ENCODE peak calls at places on chromosomes 2 and 18, in six cellular contexts. One of them, this sample, is unnamed.

GRCh38 chr2:46564350-46564749 is 85.0 kb downstream of the TMEM247 start:
- DNase-seq in hippocampal formation: no peak
- DNase-seq in HCEC 1CT: no peak
- DNase-seq in activated CD4-positive, CD25-positive, alpha-beta regulatory T cell: no peak
- DNase-seq in substantia nigra: no peak
- DNase-seq in NAMALWA: no peak
- DNase-seq in this sample: no peak

GRCh38 chr2:98028931-98029717 is 33.4 kb upstream of the TMEM131 start:
- DNase-seq in hippocampal formation: no peak
- DNase-seq in HCEC 1CT: no peak
- DNase-seq in activated CD4-positive, CD25-positive, alpha-beta regulatory T cell: no peak
- DNase-seq in substantia nigra: no peak
- DNase-seq in NAMALWA: no peak
- DNase-seq in this sample: no peak

GRCh38 chr18:46215902-46216723 is 111.9 kb downstream of the HAUS1 start:
- DNase-seq in hippocampal formation: no peak
- DNase-seq in HCEC 1CT: no peak
- DNase-seq in activated CD4-positive, CD25-positive, alpha-beta regulatory T cell: no peak
- DNase-seq in substantia nigra: no peak
- DNase-seq in NAMALWA: no peak
- DNase-seq in this sample: no peak

GRCh38 chr2:191864623-191865521 is 18.0 kb upstream of the CAVIN2 start:
- DNase-seq in hippocampal formation: peak
- DNase-seq in HCEC 1CT: peak
- DNase-seq in activated CD4-positive, CD25-positive, alpha-beta regulatory T cell: no peak
- DNase-seq in substantia nigra: no peak
- DNase-seq in NAMALWA: no peak
- DNase-seq in this sample: no peak

GRCh38 chr2:22904126-22904684 is 480.8 kb upstream of the KLHL29 start:
- DNase-seq in hippocampal formation: no peak
- DNase-seq in HCEC 1CT: no peak
- DNase-seq in activated CD4-positive, CD25-positive, alpha-beta regulatory T cell: no peak
- DNase-seq in substantia nigra: no peak
- DNase-seq in NAMALWA: peak
- DNase-seq in this sample: no peak

GRCh38 chr2:12728221-12728777 is 11.6 kb downstream of the TRIB2 start:
- DNase-seq in hippocampal formation: no peak
- DNase-seq in HCEC 1CT: no peak
- DNase-seq in activated CD4-positive, CD25-positive, alpha-beta regulatory T cell: peak
- DNase-seq in substantia nigra: no peak
- DNase-seq in NAMALWA: peak
- DNase-seq in this sample: peak

GRCh38 chr2:53356291-53356905 is 411.2 kb upstream of the CHAC2 start:
- DNase-seq in hippocampal formation: no peak
- DNase-seq in HCEC 1CT: no peak
- DNase-seq in activated CD4-positive, CD25-positive, alpha-beta regulatory T cell: no peak
- DNase-seq in substantia nigra: no peak
- DNase-seq in NAMALWA: no peak
- DNase-seq in this sample: no peak

GRCh38 chr2:120247851-120248250 is 4.8 kb upstream of the RALB start:
- DNase-seq in hippocampal formation: no peak
- DNase-seq in HCEC 1CT: no peak
- DNase-seq in activated CD4-positive, CD25-positive, alpha-beta regulatory T cell: no peak
- DNase-seq in substantia nigra: no peak
- DNase-seq in NAMALWA: no peak
- DNase-seq in this sample: no peak

GRCh38 chr2:190277234-190278112 is 42.2 kb downstream of the HIBCH start:
- DNase-seq in hippocampal formation: peak
- DNase-seq in HCEC 1CT: peak
- DNase-seq in activated CD4-positive, CD25-positive, alpha-beta regulatory T cell: no peak
- DNase-seq in substantia nigra: no peak
- DNase-seq in NAMALWA: peak
- DNase-seq in this sample: no peak

GRCh38 chr2:26298286-26298637 is 47.7 kb upstream of the SELENOI start:
- DNase-seq in hippocampal formation: no peak
- DNase-seq in HCEC 1CT: no peak
- DNase-seq in activated CD4-positive, CD25-positive, alpha-beta regulatory T cell: no peak
- DNase-seq in substantia nigra: no peak
- DNase-seq in NAMALWA: no peak
- DNase-seq in this sample: no peak

GRCh38 chr2:190537765-190538164 is 3.2 kb upstream of the NEMP2 start:
- DNase-seq in hippocampal formation: no peak
- DNase-seq in HCEC 1CT: no peak
- DNase-seq in activated CD4-positive, CD25-positive, alpha-beta regulatory T cell: no peak
- DNase-seq in substantia nigra: no peak
- DNase-seq in NAMALWA: peak
- DNase-seq in this sample: no peak

GRCh38 chr18:30903566-30903965 is 139.0 kb downstream of the DSC3 start:
- DNase-seq in hippocampal formation: no peak
- DNase-seq in HCEC 1CT: no peak
- DNase-seq in activated CD4-positive, CD25-positive, alpha-beta regulatory T cell: no peak
- DNase-seq in substantia nigra: no peak
- DNase-seq in NAMALWA: no peak
- DNase-seq in this sample: no peak

GRCh38 chr2:199602271-199602895 is 144.6 kb upstream of the SATB2 start:
- DNase-seq in hippocampal formation: no peak
- DNase-seq in HCEC 1CT: peak
- DNase-seq in activated CD4-positive, CD25-positive, alpha-beta regulatory T cell: no peak
- DNase-seq in substantia nigra: no peak
- DNase-seq in NAMALWA: peak
- DNase-seq in this sample: no peak

GRCh38 chr2:132255714-132256113 is 94.0 kb upstream of the ANKRD30BL start:
- DNase-seq in hippocampal formation: no peak
- DNase-seq in HCEC 1CT: no peak
- DNase-seq in activated CD4-positive, CD25-positive, alpha-beta regulatory T cell: no peak
- DNase-seq in substantia nigra: no peak
- DNase-seq in NAMALWA: no peak
- DNase-seq in this sample: no peak

GRCh38 chr2:156338578-156338977 is 6.1 kb upstream of the NR4A2 start:
- DNase-seq in hippocampal formation: no peak
- DNase-seq in HCEC 1CT: no peak
- DNase-seq in activated CD4-positive, CD25-positive, alpha-beta regulatory T cell: no peak
- DNase-seq in substantia nigra: no peak
- DNase-seq in NAMALWA: no peak
- DNase-seq in this sample: no peak

GRCh38 chr2:197883354-197884032 is 79.1 kb downstream of the PLCL1 start:
- DNase-seq in hippocampal formation: no peak
- DNase-seq in HCEC 1CT: peak
- DNase-seq in activated CD4-positive, CD25-positive, alpha-beta regulatory T cell: no peak
- DNase-seq in substantia nigra: no peak
- DNase-seq in NAMALWA: no peak
- DNase-seq in this sample: no peak

GRCh38 chr2:204177977-204178522 is 241.5 kb downstream of the ICOS start:
- DNase-seq in hippocampal formation: no peak
- DNase-seq in HCEC 1CT: peak
- DNase-seq in activated CD4-positive, CD25-positive, alpha-beta regulatory T cell: peak
- DNase-seq in substantia nigra: no peak
- DNase-seq in NAMALWA: peak
- DNase-seq in this sample: peak

GRCh38 chr2:158502984-158503383 is 46.2 kb downstream of the PKP4 start:
- DNase-seq in hippocampal formation: no peak
- DNase-seq in HCEC 1CT: peak
- DNase-seq in activated CD4-positive, CD25-positive, alpha-beta regulatory T cell: no peak
- DNase-seq in substantia nigra: no peak
- DNase-seq in NAMALWA: no peak
- DNase-seq in this sample: no peak

GRCh38 chr2:854460-854859 is 96.2 kb upstream of the SNTG2 start:
- DNase-seq in hippocampal formation: no peak
- DNase-seq in HCEC 1CT: no peak
- DNase-seq in activated CD4-positive, CD25-positive, alpha-beta regulatory T cell: no peak
- DNase-seq in substantia nigra: no peak
- DNase-seq in NAMALWA: peak
- DNase-seq in this sample: no peak

GRCh38 chr18:61606759-61607158 is 273.5 kb downstream of the CDH20 start:
- DNase-seq in hippocampal formation: no peak
- DNase-seq in HCEC 1CT: peak
- DNase-seq in activated CD4-positive, CD25-positive, alpha-beta regulatory T cell: no peak
- DNase-seq in substantia nigra: no peak
- DNase-seq in NAMALWA: no peak
- DNase-seq in this sample: no peak

GRCh38 chr18:59047992-59048363 is 91.7 kb upstream of the SEC11C start:
- DNase-seq in hippocampal formation: no peak
- DNase-seq in HCEC 1CT: no peak
- DNase-seq in activated CD4-positive, CD25-positive, alpha-beta regulatory T cell: no peak
- DNase-seq in substantia nigra: no peak
- DNase-seq in NAMALWA: no peak
- DNase-seq in this sample: no peak

GRCh38 chr18:78228974-78229373 is 750.6 kb upstream of the SALL3 start:
- DNase-seq in hippocampal formation: no peak
- DNase-seq in HCEC 1CT: no peak
- DNase-seq in activated CD4-positive, CD25-positive, alpha-beta regulatory T cell: no peak
- DNase-seq in substantia nigra: no peak
- DNase-seq in NAMALWA: no peak
- DNase-seq in this sample: no peak

GRCh38 chr2:190679813-190680591 is 31.1 kb downstream of the NAB1 start:
- DNase-seq in hippocampal formation: no peak
- DNase-seq in HCEC 1CT: peak
- DNase-seq in activated CD4-positive, CD25-positive, alpha-beta regulatory T cell: peak
- DNase-seq in substantia nigra: peak
- DNase-seq in NAMALWA: peak
- DNase-seq in this sample: peak

GRCh38 chr18:77102246-77103040 is 30.1 kb downstream of the MBP start:
- DNase-seq in hippocampal formation: no peak
- DNase-seq in HCEC 1CT: peak
- DNase-seq in activated CD4-positive, CD25-positive, alpha-beta regulatory T cell: no peak
- DNase-seq in substantia nigra: no peak
- DNase-seq in NAMALWA: peak
- DNase-seq in this sample: no peak

GRCh38 chr2:119025013-119025412 is 83.0 kb downstream of the MARCO start:
- DNase-seq in hippocampal formation: no peak
- DNase-seq in HCEC 1CT: no peak
- DNase-seq in activated CD4-positive, CD25-positive, alpha-beta regulatory T cell: no peak
- DNase-seq in substantia nigra: no peak
- DNase-seq in NAMALWA: no peak
- DNase-seq in this sample: no peak

GRCh38 chr2:74328074-74328473 is 15.1 kb downstream of the SLC4A5 start:
- DNase-seq in hippocampal formation: no peak
- DNase-seq in HCEC 1CT: no peak
- DNase-seq in activated CD4-positive, CD25-positive, alpha-beta regulatory T cell: no peak
- DNase-seq in substantia nigra: no peak
- DNase-seq in NAMALWA: no peak
- DNase-seq in this sample: no peak

GRCh38 chr18:8177330-8178016 is 431.8 kb upstream of the RAB12 start:
- DNase-seq in hippocampal formation: no peak
- DNase-seq in HCEC 1CT: peak
- DNase-seq in activated CD4-positive, CD25-positive, alpha-beta regulatory T cell: no peak
- DNase-seq in substantia nigra: no peak
- DNase-seq in NAMALWA: peak
- DNase-seq in this sample: no peak

GRCh38 chr2:175490306-175490705 is 308.8 kb upstream of the ATP5MC3 start:
- DNase-seq in hippocampal formation: no peak
- DNase-seq in HCEC 1CT: no peak
- DNase-seq in activated CD4-positive, CD25-positive, alpha-beta regulatory T cell: no peak
- DNase-seq in substantia nigra: no peak
- DNase-seq in NAMALWA: no peak
- DNase-seq in this sample: no peak

GRCh38 chr18:58590231-58590630 is 38.7 kb downstream of the ALPK2 start:
- DNase-seq in hippocampal formation: no peak
- DNase-seq in HCEC 1CT: peak
- DNase-seq in activated CD4-positive, CD25-positive, alpha-beta regulatory T cell: no peak
- DNase-seq in substantia nigra: no peak
- DNase-seq in NAMALWA: no peak
- DNase-seq in this sample: no peak

GRCh38 chr18:7325126-7325430 is 94.2 kb downstream of the LRRC30 start:
- DNase-seq in hippocampal formation: no peak
- DNase-seq in HCEC 1CT: no peak
- DNase-seq in activated CD4-positive, CD25-positive, alpha-beta regulatory T cell: no peak
- DNase-seq in substantia nigra: no peak
- DNase-seq in NAMALWA: no peak
- DNase-seq in this sample: no peak

GRCh38 chr18:74163019-74163656 is 14.8 kb downstream of the TIMM21 start:
- DNase-seq in hippocampal formation: no peak
- DNase-seq in HCEC 1CT: no peak
- DNase-seq in activated CD4-positive, CD25-positive, alpha-beta regulatory T cell: no peak
- DNase-seq in substantia nigra: no peak
- DNase-seq in NAMALWA: peak
- DNase-seq in this sample: no peak

This sample was measured in stimulated activated CD8-positive, alpha-beta memory T cell treated with anti-CD3 and anti-CD28 coated beads, Interleukin-4, amount 100 ng/mL, for 1 hour.